ENCODE peak calls at places on chromosome 7, in four cellular contexts. Q is kidney epithelial cell, M is heart right ventricle, C is tibial nerve. X is an unnamed sample.

GRCh38 chr7:19111474-19112143 is 5.8 kb downstream of the TWIST1 start:
- DNase-seq in Q (no peak), C (no peak), M (no peak), X (no peak)

GRCh38 chr7:17633099-17633498 is 307.2 kb downstream of the SNX13 start:
- DNase-seq in C (no peak), M (no peak), Q (no peak), X (no peak)

GRCh38 chr7:66043681-66044497 is 31.7 kb upstream of the ASL start:
- DNase-seq in M (peak), C (no peak), Q (no peak), X (peak)

GRCh38 chr7:70542750-70543376 is 589.1 kb upstream of the GALNT17 start:
- DNase-seq in Q (no peak), M (no peak), C (no peak), X (no peak)

GRCh38 chr7:151063212-151063561 is 3.8 kb downstream of the SLC4A2 start:
- DNase-seq in M (no peak), Q (no peak), C (peak), X (no peak)

GRCh38 chr7:17130281-17131059 is 168.0 kb upstream of the AHR start:
- DNase-seq in Q (peak), M (no peak), C (no peak), X (no peak)

GRCh38 chr7:30422922-30423321 is 55.7 kb downstream of the NOD1 start:
- DNase-seq in Q (no peak), C (no peak), M (no peak), X (no peak)

GRCh38 chr7:2972531-2973161 is 71.0 kb downstream of the CARD11 start:
- DNase-seq in Q (no peak), M (no peak), C (no peak), X (no peak)

GRCh38 chr7:75928600-75928939 is 13.6 kb downstream of the POR start:
- DNase-seq in Q (no peak), C (no peak), M (no peak), X (no peak)

GRCh38 chr7:44396498-44396897 is 71.1 kb upstream of the CAMK2B start:
- DNase-seq in C (no peak), Q (no peak), M (no peak), X (no peak)

GRCh38 chr7:44394112-44394447 is 68.7 kb upstream of the CAMK2B start:
- DNase-seq in M (no peak), C (no peak), Q (no peak), X (no peak)

GRCh38 chr7:44393238-44394111 is 68.1 kb upstream of the CAMK2B start:
- DNase-seq in C (no peak), M (no peak), Q (no peak), X (no peak)

GRCh38 chr7:44395067-44395466 is 69.7 kb upstream of the CAMK2B start:
- DNase-seq in Q (no peak), M (no peak), C (no peak), X (no peak)

GRCh38 chr7:44394636-44395035 is 69.2 kb upstream of the CAMK2B start:
- DNase-seq in M (no peak), C (no peak), Q (no peak), X (no peak)
- TF ChIP-seq CTCF in M (no peak), C (no peak), Q (no peak), X (no peak)

GRCh38 chr7:143257501-143257900 is 5.7 kb upstream of the GSTK1 start:
- DNase-seq in M (no peak), Q (no peak), C (no peak), X (no peak)

GRCh38 chr7:143256325-143256724 is 6.9 kb upstream of the GSTK1 start:
- DNase-seq in M (no peak), C (no peak), Q (no peak), X (no peak)

GRCh38 chr7:143255564-143255963 is 7.7 kb upstream of the GSTK1 start:
- DNase-seq in M (no peak), C (no peak), Q (no peak), X (no peak)

GRCh38 chr7:143258830-143259229 is 4.4 kb upstream of the GSTK1 start:
- DNase-seq in Q (no peak), M (peak), C (no peak), X (no peak)

GRCh38 chr7:143256932-143257331 is 6.3 kb upstream of the GSTK1 start:
- DNase-seq in M (no peak), Q (no peak), C (no peak), X (no peak)
- TF ChIP-seq CTCF in M (no peak), Q (no peak), C (no peak), X (no peak)

DNA sequence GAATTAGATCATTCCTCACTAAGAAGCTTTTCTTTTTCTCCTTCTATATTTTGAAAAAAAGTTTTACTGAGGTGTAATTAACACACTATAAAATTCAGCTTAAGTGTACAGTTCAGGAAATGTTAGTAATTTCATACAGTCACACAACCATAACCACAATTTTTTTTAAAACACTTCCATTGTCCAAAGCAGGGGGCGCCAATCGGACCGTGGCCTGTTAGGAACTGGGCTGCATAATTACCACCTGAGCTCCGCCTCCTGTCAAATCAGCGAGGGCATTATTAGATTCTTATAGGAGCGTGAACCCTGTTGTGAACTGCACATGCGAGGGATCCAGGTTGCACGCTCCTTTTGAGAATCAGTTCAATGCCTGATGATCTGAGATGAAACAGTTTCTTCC is 427.1 kb downstream of the TFEC start:
- DNase-seq in Q (no peak), C (no peak), M (no peak), X (no peak)
- TF ChIP-seq CTCF in Q (peak), C (no peak), M (no peak), X (no peak)

GRCh38 chr7:7709263-7709662 is 9.1 kb downstream of the RPA3 start:
- DNase-seq in Q (no peak), M (no peak), C (no peak), X (no peak)
- TF ChIP-seq CTCF in Q (no peak), M (no peak), C (no peak), X (no peak)

GRCh38 chr7:90749774-90750173 is 153.7 kb downstream of the CDK14 start:
- DNase-seq in M (no peak), Q (no peak), C (no peak), X (no peak)
- TF ChIP-seq CTCF in M (no peak), Q (peak), C (no peak), X (no peak)

DNA sequence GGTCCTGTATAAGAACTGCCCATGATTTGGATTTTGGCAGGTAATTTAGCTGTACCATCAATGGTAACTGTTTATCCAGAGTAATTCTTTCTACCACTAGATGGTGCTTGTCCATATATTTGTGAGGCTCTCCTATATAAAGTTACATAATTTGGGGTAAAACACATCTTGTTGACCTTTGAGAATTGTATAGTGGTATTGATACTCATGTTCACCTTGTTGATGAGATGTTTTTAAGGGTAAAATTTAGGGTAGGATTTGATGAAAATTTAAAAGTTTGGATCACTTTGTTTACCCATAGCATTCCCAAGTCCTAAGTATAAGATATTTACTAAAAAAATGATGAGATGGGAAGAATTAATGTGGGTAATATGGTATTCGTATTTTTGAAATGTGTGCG is 31.6 kb downstream of the ST7 start:
- DNase-seq in C (no peak), M (no peak), Q (no peak), X (no peak)
- TF ChIP-seq CTCF in C (peak), M (peak), Q (peak), X (peak)

GRCh38 chr7:84712326-84712725 is 474.5 kb downstream of the SEMA3D start:
- DNase-seq in C (no peak), Q (no peak), M (no peak), X (no peak)

GRCh38 chr7:84720456-84721097 is 466.3 kb downstream of the SEMA3D start:
- DNase-seq in C (no peak), Q (no peak), M (no peak), X (no peak)

GRCh38 chr7:84714765-84715164 is 472.1 kb downstream of the SEMA3D start:
- DNase-seq in M (no peak), C (no peak), Q (no peak), X (no peak)
- TF ChIP-seq CTCF in M (no peak), C (no peak), Q (no peak), X (no peak)

GRCh38 chr7:519974-520458 is 370 bp upstream of the PDGFA start:
- DNase-seq in M (peak), C (no peak), Q (no peak), X (no peak)
- TF ChIP-seq CTCF in M (peak), C (peak), Q (no peak), X (no peak)

X was measured in natural killer cell.